ENCODE peak calls at places on chromosomes 2 and 18, in four cellular contexts. Y is body of pancreas, S is osteoblast, G is tibial artery. X is an unnamed sample.

GRCh38 chr2:239019193-239019581 is 171.3 kb downstream of the TWIST2 start:
- DNase-seq in Y (no peak), G (no peak), S (no peak), X (peak)

GRCh38 chr2:197914778-197915177 is 110.4 kb downstream of the PLCL1 start:
- DNase-seq in G (no peak), Y (no peak), S (no peak), X (no peak)

GRCh38 chr2:152523091-152523490 is 188.1 kb downstream of the FMNL2 start:
- DNase-seq in S (no peak), G (no peak), Y (no peak), X (no peak)

GRCh38 chr18:79599503-79599931 is 80.1 kb upstream of the CTDP1 start:
- DNase-seq in G (peak), S (peak), Y (no peak), X (no peak)

GRCh38 chr2:85437488-85438290 is 19.2 kb downstream of the SH2D6 start:
- DNase-seq in Y (peak), S (peak), G (peak), X (peak)

GRCh38 chr2:17813015-17813741 is 3.1 kb upstream of the MSGN1 start:
- DNase-seq in G (no peak), Y (no peak), S (peak), X (no peak)

GRCh38 chr2:173753441-173753840 is 211.7 kb downstream of the SP3 start:
- DNase-seq in S (no peak), Y (no peak), G (no peak), X (no peak)

GRCh38 chr18:33034941-33035340 is 262.1 kb upstream of the KLHL14 start:
- DNase-seq in S (no peak), Y (no peak), G (no peak), X (no peak)

GRCh38 chr18:74063552-74063951 is 84.1 kb downstream of the FBXO15 start:
- DNase-seq in Y (no peak), G (no peak), S (no peak), X (no peak)

GRCh38 chr2:34831096-34831495 is 1232.0 kb upstream of the FAM98A start:
- DNase-seq in G (no peak), S (no peak), Y (no peak), X (no peak)

GRCh38 chr2:191247381-191248057 is 2.3 kb downstream of the MYO1B start:
- DNase-seq in Y (peak), G (no peak), S (peak), X (no peak)

GRCh38 chr2:239118675-239119211 is 270.9 kb downstream of the TWIST2 start:
- DNase-seq in G (no peak), S (peak), Y (no peak), X (no peak)

GRCh38 chr2:64992990-64993389 is 3.8 kb downstream of the SLC1A4 start:
- DNase-seq in Y (peak), S (no peak), G (no peak), X (no peak)

GRCh38 chr2:64989982-64990614 is 899 bp downstream of the SLC1A4 start:
- DNase-seq in Y (peak), G (peak), S (no peak), X (peak)

GRCh38 chr2:64992218-64992617 is 3.0 kb downstream of the SLC1A4 start:
- DNase-seq in G (no peak), S (no peak), Y (no peak), X (no peak)

GRCh38 chr2:64989126-64989981 is at the start of gene SLC1A4:
- DNase-seq in S (peak), G (peak), Y (peak), X (peak)

GRCh38 chr2:64990823-64991222 is 1.6 kb downstream of the SLC1A4 start:
- DNase-seq in G (peak), S (no peak), Y (no peak), X (no peak)
- H3K4me3 ChIP-seq in G (peak), S (peak), Y (peak), X (peak)

DNA sequence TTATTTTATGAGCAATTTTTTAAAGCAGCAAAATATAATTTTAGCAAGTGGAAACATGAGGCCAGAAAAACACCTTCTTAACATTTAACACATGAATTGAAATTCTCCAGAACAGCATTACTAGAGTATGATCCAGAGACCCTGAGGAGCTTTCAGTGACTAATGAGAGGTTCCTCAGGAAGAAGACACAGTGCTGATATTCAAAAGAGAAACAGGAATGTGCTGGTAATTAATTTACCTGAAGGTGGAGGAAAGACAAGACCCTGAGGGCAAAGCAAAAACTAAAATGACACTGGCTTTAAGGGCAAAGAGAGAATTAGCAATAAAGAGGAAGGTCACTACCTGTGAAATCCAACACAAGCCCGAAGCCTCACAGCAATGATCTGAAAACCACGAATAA is 97.0 kb downstream of the CDH2 start:
- DNase-seq in S (no peak), G (no peak), Y (no peak), X (no peak)
- H3K4me3 ChIP-seq in S (no peak), G (no peak), Y (no peak), X (no peak)

GRCh38 chr2:183010112-183010511 is 28.1 kb downstream of the NCKAP1 start:
- DNase-seq in G (no peak), Y (no peak), S (peak), X (no peak)
- H3K4me3 ChIP-seq in G (no peak), Y (no peak), S (no peak), X (no peak)

GRCh38 chr18:29160123-29160522 is 983.2 kb upstream of the CDH2 start:
- DNase-seq in G (no peak), Y (no peak), S (no peak), X (no peak)

GRCh38 chr18:29154758-29155725 is 978.1 kb upstream of the CDH2 start:
- DNase-seq in S (peak), Y (peak), G (no peak), X (no peak)

GRCh38 chr18:29157057-29157780 is 980.3 kb upstream of the CDH2 start:
- DNase-seq in Y (no peak), G (no peak), S (no peak), X (no peak)

GRCh38 chr18:29156531-29156930 is 979.6 kb upstream of the CDH2 start:
- DNase-seq in S (no peak), G (no peak), Y (no peak), X (no peak)

DNA sequence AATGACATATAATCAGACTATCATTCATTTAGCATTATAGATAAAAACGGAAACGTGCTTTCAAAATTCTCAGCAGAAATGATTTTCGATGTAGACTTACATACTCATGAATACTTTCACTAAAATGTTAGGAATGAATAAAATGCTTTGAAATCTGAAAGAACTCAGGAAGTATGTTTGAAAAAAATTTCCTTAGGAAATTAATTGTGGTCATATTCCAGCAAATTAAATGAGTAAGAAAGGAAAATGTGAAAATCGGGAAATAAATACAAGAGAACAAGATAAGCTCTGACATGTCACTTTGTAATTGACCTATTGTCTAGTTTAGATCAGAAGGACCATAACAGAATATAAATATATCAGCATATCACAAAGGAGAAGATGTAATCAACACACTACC is 981.0 kb upstream of the CDH2 start:
- DNase-seq in S (no peak), Y (no peak), G (no peak), X (no peak)
- H3K4me3 ChIP-seq in S (no peak), Y (no peak), G (no peak), X (no peak)

GRCh38 chr2:12316464-12316863 is 400.3 kb upstream of the TRIB2 start:
- DNase-seq in Y (no peak), S (no peak), G (no peak), X (no peak)

GRCh38 chr2:12320027-12320734 is 396.6 kb upstream of the TRIB2 start:
- DNase-seq in G (peak), S (no peak), Y (no peak), X (no peak)

GRCh38 chr2:12317286-12317685 is 399.4 kb upstream of the TRIB2 start:
- DNase-seq in Y (no peak), S (no peak), G (no peak), X (no peak)

GRCh38 chr2:12317853-12318426 is 398.8 kb upstream of the TRIB2 start:
- DNase-seq in G (peak), S (peak), Y (no peak), X (no peak)

DNA sequence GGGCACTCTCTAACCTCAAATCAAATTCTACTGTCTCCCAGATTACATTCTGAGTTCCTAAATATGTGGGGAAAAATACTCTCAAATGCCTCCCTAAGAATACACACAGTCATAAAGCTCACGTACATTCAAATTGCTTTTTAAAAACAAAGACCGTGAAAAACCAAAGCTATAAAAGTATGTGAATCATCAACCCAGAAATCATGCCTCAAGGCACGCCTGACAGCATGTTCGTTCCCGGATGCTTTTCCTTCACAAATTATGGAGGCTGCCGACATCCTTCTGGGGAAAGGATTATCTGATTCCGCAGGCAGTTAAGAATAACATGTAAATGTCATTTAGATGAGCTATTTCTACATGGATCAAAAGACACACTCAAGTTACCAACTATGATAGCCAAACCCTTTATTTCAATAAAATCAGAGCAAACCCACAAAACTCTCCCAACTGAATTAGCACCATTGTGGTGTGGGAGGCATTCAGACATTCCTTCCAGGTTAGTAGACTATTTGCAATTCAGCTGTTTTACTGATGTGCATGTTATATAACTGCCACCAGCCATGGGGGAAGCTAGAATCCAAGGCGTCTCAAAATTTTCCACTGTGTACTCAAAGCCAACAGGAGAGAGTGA is 398.2 kb upstream of the TRIB2 start:
- DNase-seq in Y (no peak), S (no peak), G (no peak), X (no peak)
- H3K4me3 ChIP-seq in Y (no peak), S (peak), G (no peak), X (no peak)

GRCh38 chr2:108594132-108594981 is 60.1 kb downstream of the LIMS1 start:
- DNase-seq in S (no peak), Y (peak), G (no peak), X (no peak)
- H3K4me3 ChIP-seq in S (peak), Y (no peak), G (no peak), X (no peak)

GRCh38 chr2:96532641-96533291 is 3.8 kb upstream of the ARID5A start:
- DNase-seq in G (no peak), Y (no peak), S (peak), X (peak)
- H3K4me3 ChIP-seq in G (no peak), Y (no peak), S (no peak), X (no peak)